ENCODE peak calls at places on chromosomes 1 and 21, in six cellular contexts. One of them, this sample, is unnamed.

GRCh38 chr1:36836196-36836883 is 198.0 kb downstream of the GRIK3 start:
- DNase-seq in fibroblast of lung: no peak
- DNase-seq in left ventricle myocardium inferior: no peak
- DNase-seq in NB4: no peak
- DNase-seq in endothelial cell: no peak
- DNase-seq in fibroblast of villous mesenchyme: no peak
- DNase-seq in this sample: no peak

GRCh38 chr1:64960731-64961130 is 5.6 kb downstream of the JAK1 start:
- DNase-seq in fibroblast of lung: no peak
- DNase-seq in left ventricle myocardium inferior: no peak
- DNase-seq in NB4: no peak
- DNase-seq in endothelial cell: no peak
- DNase-seq in fibroblast of villous mesenchyme: no peak
- DNase-seq in this sample: peak; percentile 44

GRCh38 chr1:169874229-169874628 is 19.5 kb downstream of the SCYL3 start:
- DNase-seq in fibroblast of lung: peak; percentile 26
- DNase-seq in left ventricle myocardium inferior: no peak
- DNase-seq in NB4: no peak
- DNase-seq in endothelial cell: no peak
- DNase-seq in fibroblast of villous mesenchyme: peak; percentile 74
- DNase-seq in this sample: no peak

GRCh38 chr1:227417622-227418245 is 99.4 kb upstream of the CDC42BPA start:
- DNase-seq in fibroblast of lung: peak; percentile 59
- DNase-seq in left ventricle myocardium inferior: no peak
- DNase-seq in NB4: no peak
- DNase-seq in endothelial cell: no peak
- DNase-seq in fibroblast of villous mesenchyme: no peak
- DNase-seq in this sample: no peak

GRCh38 chr1:79617777-79618176 is 611.2 kb upstream of the ADGRL4 start:
- DNase-seq in fibroblast of lung: no peak
- DNase-seq in left ventricle myocardium inferior: no peak
- DNase-seq in NB4: no peak
- DNase-seq in endothelial cell: no peak
- DNase-seq in fibroblast of villous mesenchyme: no peak
- DNase-seq in this sample: no peak

GRCh38 chr1:223001653-223002634 is 141.1 kb downstream of the TLR5 start:
- DNase-seq in fibroblast of lung: peak; percentile 26
- DNase-seq in left ventricle myocardium inferior: no peak
- DNase-seq in NB4: peak; percentile 12
- DNase-seq in endothelial cell: no peak
- DNase-seq in fibroblast of villous mesenchyme: no peak
- DNase-seq in this sample: no peak

GRCh38 chr1:171984262-171984661 is 143.0 kb downstream of the DNM3 start:
- DNase-seq in fibroblast of lung: no peak
- DNase-seq in left ventricle myocardium inferior: peak; percentile 22
- DNase-seq in NB4: no peak
- DNase-seq in endothelial cell: no peak
- DNase-seq in fibroblast of villous mesenchyme: no peak
- DNase-seq in this sample: no peak

GRCh38 chr1:51719146-51719545 is 102.3 kb downstream of the OSBPL9 start:
- DNase-seq in fibroblast of lung: no peak
- DNase-seq in left ventricle myocardium inferior: no peak
- DNase-seq in NB4: peak; percentile 44
- DNase-seq in endothelial cell: no peak
- DNase-seq in fibroblast of villous mesenchyme: no peak
- DNase-seq in this sample: no peak

GRCh38 chr1:117010310-117010969 is 8.9 kb downstream of the CD101 start:
- DNase-seq in fibroblast of lung: no peak
- DNase-seq in left ventricle myocardium inferior: no peak
- DNase-seq in NB4: no peak
- DNase-seq in endothelial cell: no peak
- DNase-seq in fibroblast of villous mesenchyme: no peak
- DNase-seq in this sample: no peak

GRCh38 chr1:66000033-66000637 is 207.4 kb downstream of the PDE4B start:
- DNase-seq in fibroblast of lung: peak; percentile 33
- DNase-seq in left ventricle myocardium inferior: no peak
- DNase-seq in NB4: no peak
- DNase-seq in endothelial cell: no peak
- DNase-seq in fibroblast of villous mesenchyme: no peak
- DNase-seq in this sample: no peak

GRCh38 chr1:221228594-221228993 is 349.4 kb downstream of the HLX start:
- DNase-seq in fibroblast of lung: no peak
- DNase-seq in left ventricle myocardium inferior: no peak
- DNase-seq in NB4: no peak
- DNase-seq in endothelial cell: no peak
- DNase-seq in fibroblast of villous mesenchyme: no peak
- DNase-seq in this sample: no peak

GRCh38 chr1:229121845-229122436 is 149.0 kb upstream of the RAB4A start:
- DNase-seq in fibroblast of lung: no peak
- DNase-seq in left ventricle myocardium inferior: no peak
- DNase-seq in NB4: peak; percentile 79
- DNase-seq in endothelial cell: no peak
- DNase-seq in fibroblast of villous mesenchyme: no peak
- DNase-seq in this sample: no peak

GRCh38 chr21:38148046-38148445 is 108.7 kb upstream of the KCNJ15 start:
- DNase-seq in fibroblast of lung: no peak
- DNase-seq in left ventricle myocardium inferior: no peak
- DNase-seq in NB4: no peak
- DNase-seq in endothelial cell: no peak
- DNase-seq in fibroblast of villous mesenchyme: peak; percentile 39
- DNase-seq in this sample: no peak

GRCh38 chr1:201912832-201913231 is 24.1 kb downstream of the SHISA4 start:
- DNase-seq in fibroblast of lung: peak; percentile 77
- DNase-seq in left ventricle myocardium inferior: no peak
- DNase-seq in NB4: no peak
- DNase-seq in endothelial cell: no peak
- DNase-seq in fibroblast of villous mesenchyme: peak; percentile 68
- DNase-seq in this sample: no peak

GRCh38 chr1:22431965-22432364 is 19.7 kb upstream of the ZBTB40 start:
- DNase-seq in fibroblast of lung: no peak
- DNase-seq in left ventricle myocardium inferior: no peak
- DNase-seq in NB4: peak; percentile 15
- DNase-seq in endothelial cell: no peak
- DNase-seq in fibroblast of villous mesenchyme: no peak
- DNase-seq in this sample: no peak

GRCh38 chr1:212699104-212699838 is 369 bp downstream of the BATF3 start:
- DNase-seq in fibroblast of lung: peak; percentile 23
- DNase-seq in left ventricle myocardium inferior: peak; percentile 40
- DNase-seq in NB4: peak; percentile 75
- DNase-seq in endothelial cell: peak; percentile 62
- DNase-seq in fibroblast of villous mesenchyme: peak; percentile 26
- DNase-seq in this sample: peak; percentile 82

GRCh38 chr1:32716312-32717126 is 13.9 kb upstream of the SYNC start:
- DNase-seq in fibroblast of lung: no peak
- DNase-seq in left ventricle myocardium inferior: peak; percentile 46
- DNase-seq in NB4: peak; percentile 53
- DNase-seq in endothelial cell: peak; percentile 57
- DNase-seq in fibroblast of villous mesenchyme: peak; percentile 13
- DNase-seq in this sample: peak; percentile 88

GRCh38 chr21:46550511-46550941 is 54.4 kb downstream of the S100B start:
- DNase-seq in fibroblast of lung: no peak
- DNase-seq in left ventricle myocardium inferior: no peak
- DNase-seq in NB4: no peak
- DNase-seq in endothelial cell: no peak
- DNase-seq in fibroblast of villous mesenchyme: no peak
- DNase-seq in this sample: no peak

GRCh38 chr1:149993181-149993580 is 17.3 kb downstream of the OTUD7B start:
- DNase-seq in fibroblast of lung: no peak
- DNase-seq in left ventricle myocardium inferior: no peak
- DNase-seq in NB4: no peak
- DNase-seq in endothelial cell: no peak
- DNase-seq in fibroblast of villous mesenchyme: no peak
- DNase-seq in this sample: no peak

GRCh38 chr1:204323887-204324286 is 35.8 kb downstream of the PLEKHA6 start:
- DNase-seq in fibroblast of lung: peak; percentile 58
- DNase-seq in left ventricle myocardium inferior: no peak
- DNase-seq in NB4: no peak
- DNase-seq in endothelial cell: no peak
- DNase-seq in fibroblast of villous mesenchyme: peak; percentile 66
- DNase-seq in this sample: no peak

GRCh38 chr1:31010081-31010989 is 55.2 kb downstream of the PUM1 start:
- DNase-seq in fibroblast of lung: peak; percentile 33
- DNase-seq in left ventricle myocardium inferior: no peak
- DNase-seq in NB4: no peak
- DNase-seq in endothelial cell: no peak
- DNase-seq in fibroblast of villous mesenchyme: peak; percentile 63
- DNase-seq in this sample: peak; percentile 32

DNA sequence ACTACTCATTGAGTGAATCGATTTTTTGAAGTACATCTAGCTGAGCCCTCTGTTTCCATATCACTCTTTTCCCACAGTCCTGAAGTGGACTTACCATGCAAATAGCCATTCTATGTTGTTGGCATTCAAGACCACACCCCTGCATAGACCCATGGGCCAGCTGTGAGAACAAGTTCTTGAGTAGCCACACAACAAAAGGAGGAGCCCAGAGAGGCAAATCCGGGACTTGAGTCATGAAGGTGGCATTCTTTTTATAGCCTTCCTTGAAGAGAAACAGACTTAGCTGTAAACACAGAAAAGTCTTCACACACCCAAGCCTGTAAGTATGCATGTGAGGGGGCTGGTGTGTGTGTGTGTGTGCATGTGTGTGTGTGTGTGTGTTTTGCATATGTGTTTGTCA is 13.8 kb upstream of the SPRR5 start:
- DNase-seq in fibroblast of lung: no peak
- DNase-seq in left ventricle myocardium inferior: no peak
- DNase-seq in NB4: no peak
- DNase-seq in endothelial cell: no peak
- DNase-seq in fibroblast of villous mesenchyme: no peak
- DNase-seq in this sample: no peak
- TF ChIP-seq CTCF in fibroblast of lung: no peak
- TF ChIP-seq CTCF in left ventricle myocardium inferior: no peak
- TF ChIP-seq CTCF in NB4: no peak
- TF ChIP-seq CTCF in endothelial cell: no peak
- TF ChIP-seq CTCF in fibroblast of villous mesenchyme: no peak
- TF ChIP-seq CTCF in this sample: no peak

DNA sequence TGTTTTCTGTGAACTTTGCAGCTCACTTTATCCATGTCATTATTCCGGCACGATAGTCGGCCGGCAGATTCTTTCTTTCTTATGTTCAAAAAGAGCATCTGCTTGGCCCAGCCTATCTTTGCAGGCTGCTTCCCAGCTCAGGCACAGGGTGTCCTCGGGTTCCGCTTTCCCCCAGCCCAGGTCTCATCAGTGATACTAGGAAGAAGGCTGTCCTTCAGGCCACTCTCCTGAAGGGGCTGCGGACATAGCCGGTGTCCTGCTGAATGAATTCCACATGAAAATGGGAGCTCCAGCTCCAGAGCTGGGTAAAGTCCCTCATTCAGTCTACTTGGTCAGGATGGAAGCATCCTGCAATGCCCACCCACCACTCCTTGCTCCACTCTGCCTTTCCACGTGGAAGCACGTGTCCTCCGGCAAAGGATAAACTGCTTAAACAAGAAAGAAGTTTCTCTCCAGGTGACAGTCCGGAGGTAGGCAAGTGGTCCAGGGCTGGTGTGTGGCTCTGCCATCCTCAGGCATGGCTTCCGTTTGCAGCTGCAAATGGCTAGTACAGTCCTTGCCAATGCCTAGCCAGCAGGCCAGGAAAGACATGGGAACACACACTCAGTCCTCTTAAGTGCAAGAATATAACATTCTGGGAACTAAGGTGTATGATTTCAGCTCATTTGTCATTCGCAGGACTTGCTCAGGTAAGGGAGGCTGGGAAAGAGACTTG is 161.0 kb downstream of the TRIM33 start:
- DNase-seq in fibroblast of lung: no peak
- DNase-seq in left ventricle myocardium inferior: no peak
- DNase-seq in NB4: no peak
- DNase-seq in endothelial cell: no peak
- DNase-seq in fibroblast of villous mesenchyme: no peak
- DNase-seq in this sample: no peak
- TF ChIP-seq CTCF in fibroblast of lung: no peak
- TF ChIP-seq CTCF in left ventricle myocardium inferior: no peak
- TF ChIP-seq CTCF in NB4: no peak
- TF ChIP-seq CTCF in endothelial cell: no peak
- TF ChIP-seq CTCF in fibroblast of villous mesenchyme: no peak
- TF ChIP-seq CTCF in this sample: no peak

GRCh38 chr1:161738627-161739287 is 10.8 kb upstream of the DUSP12 start:
- DNase-seq in fibroblast of lung: peak; percentile 84
- DNase-seq in left ventricle myocardium inferior: peak; percentile 26
- DNase-seq in NB4: peak; percentile 89
- DNase-seq in endothelial cell: peak; percentile 44
- DNase-seq in fibroblast of villous mesenchyme: peak; percentile 83
- DNase-seq in this sample: no peak
- TF ChIP-seq CTCF in fibroblast of lung: peak; percentile 54
- TF ChIP-seq CTCF in left ventricle myocardium inferior: peak; percentile 50
- TF ChIP-seq CTCF in NB4: peak; percentile 54
- TF ChIP-seq CTCF in endothelial cell: peak; percentile 29
- TF ChIP-seq CTCF in fibroblast of villous mesenchyme: peak; percentile 69
- TF ChIP-seq CTCF in this sample: peak; percentile 49

GRCh38 chr1:7808253-7808844 is 24.3 kb downstream of the PER3 start:
- DNase-seq in fibroblast of lung: peak; percentile 74
- DNase-seq in left ventricle myocardium inferior: no peak
- DNase-seq in NB4: peak; percentile 55
- DNase-seq in endothelial cell: no peak
- DNase-seq in fibroblast of villous mesenchyme: peak; percentile 61
- DNase-seq in this sample: peak; percentile 51
- TF ChIP-seq CTCF in fibroblast of lung: peak; percentile 52
- TF ChIP-seq CTCF in left ventricle myocardium inferior: peak; percentile 50
- TF ChIP-seq CTCF in NB4: no peak
- TF ChIP-seq CTCF in endothelial cell: peak; percentile 72
- TF ChIP-seq CTCF in fibroblast of villous mesenchyme: peak; percentile 66
- TF ChIP-seq CTCF in this sample: peak; percentile 22

This sample was measured in GM13976.